ENCODE peak calls at places on chromosomes 16 and 17, in four cellular contexts. O, H, J and G are unnamed samples. For H3K36me3, the result is how much of the 10 kb centered on the place peaks cover.

GRCh38 chr17:50462446-50462845 is 6.2 kb downstream of the CHAD start:
- DNase-seq in H (no peak), J (no peak), O (no peak), G (no peak)

GRCh38 chr17:38509008-38509771 is 80.9 kb downstream of the ARHGAP23 start:
- DNase-seq in H (peak), O (peak), J (peak), G (no peak)

GRCh38 chr16:13770436-13770835 is 149.5 kb upstream of the ERCC4 start:
- DNase-seq in O (no peak), J (no peak), H (no peak), G (no peak)

GRCh38 chr16:80924372-80924978 is 82.2 kb downstream of the CMC2 start:
- DNase-seq in J (peak), H (peak), O (peak), G (no peak)

GRCh38 chr17:45839442-45839841 is 5.2 kb upstream of the SPPL2C start:
- DNase-seq in J (no peak), O (no peak), H (no peak), G (no peak)

GRCh38 chr17:79778504-79779087 is 648 bp downstream of the CBX2 start:
- DNase-seq in O (no peak), J (no peak), H (no peak), G (no peak)

GRCh38 chr17:69123626-69124025 is 18.1 kb downstream of the ABCA6 start:
- DNase-seq in J (no peak), O (no peak), H (no peak), G (no peak)

GRCh38 chr16:86519007-86519648 is 8.8 kb downstream of the FOXF1 start:
- DNase-seq in J (no peak), O (no peak), H (no peak), G (no peak)

GRCh38 chr17:50220811-50221210 is 19.4 kb upstream of the COL1A1 start:
- DNase-seq in H (no peak), J (no peak), O (no peak), G (no peak)

GRCh38 chr17:64491034-64491860 is 5.6 kb downstream of the POLG2 start:
- DNase-seq in H (peak), O (no peak), J (peak), G (no peak)

GRCh38 chr17:12640364-12640763 is 25.3 kb upstream of the MYOCD start:
- DNase-seq in H (no peak), O (no peak), J (no peak), G (no peak)

GRCh38 chr16:86270696-86271095 is 239.6 kb upstream of the FOXF1 start:
- DNase-seq in J (no peak), O (no peak), H (no peak), G (no peak)

GRCh38 chr17:19747829-19748806 is at the start of gene ALDH3A1:
- DNase-seq in O (no peak), H (peak), J (peak), G (no peak)

GRCh38 chr16:65069090-65069489 is 52.8 kb downstream of the CDH11 start:
- DNase-seq in O (no peak), J (no peak), H (no peak), G (no peak)

GRCh38 chr16:52251495-52251894 is 295.4 kb downstream of the TOX3 start:
- DNase-seq in H (no peak), J (no peak), O (no peak), G (no peak)

GRCh38 chr17:38970128-38970527 is 2.9 kb upstream of the FBXO47 start:
- DNase-seq in O (no peak), J (no peak), H (peak), G (no peak)

GRCh38 chr17:17109896-17110295 is 67.6 kb downstream of the MPRIP start:
- DNase-seq in H (peak), O (no peak), J (peak), G (no peak)

GRCh38 chr17:51427259-51428255 is 167.2 kb downstream of the UTP18 start:
- DNase-seq in H (no peak), O (no peak), J (no peak), G (no peak)

GRCh38 chr17:41486809-41487530 is 2.7 kb downstream of the KRT36 start:
- DNase-seq in J (peak), O (peak), H (peak), G (no peak)

GRCh38 chr16:84040206-84040822 is 2.3 kb downstream of the SLC38A8 start:
- DNase-seq in J (no peak), O (no peak), H (no peak), G (no peak)

GRCh38 chr16:30183236-30183960 is at the start of gene CORO1A:
- DNase-seq in J (peak), H (peak), O (no peak), G (no peak)
- TF ChIP-seq POLR2A in J (peak), H (no peak), O (no peak), G (no peak)

DNA sequence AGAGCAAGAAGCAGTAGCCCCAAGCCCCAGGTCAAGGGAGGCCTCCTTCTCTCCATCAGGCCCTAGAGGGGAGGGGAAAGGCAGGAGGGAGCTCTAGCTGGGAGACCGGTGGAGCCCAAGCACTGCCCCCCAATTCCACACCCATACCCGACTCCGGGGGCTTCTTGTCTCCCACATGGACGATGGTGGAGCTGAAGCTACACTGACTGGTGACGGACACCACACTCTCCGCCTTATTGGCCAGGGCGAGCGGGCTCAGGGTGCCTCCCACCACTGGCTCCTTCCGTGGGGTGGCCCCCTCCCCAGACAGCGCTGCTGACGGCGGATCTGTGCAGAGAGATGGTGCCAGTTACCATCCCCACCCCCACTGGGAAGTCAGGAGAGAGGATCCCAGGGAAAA is 6.4 kb downstream of the PER1 start:
- DNase-seq in J (no peak), O (no peak), H (no peak), G (no peak)
- H3K36me3 ChIP-seq in J (half or more), O (half or more), H (half or more), G (half or more)

GRCh38 chr17:9676084-9676483 is 30.8 kb downstream of the USP43 start:
- DNase-seq in J (no peak), O (no peak), H (no peak), G (no peak)
- TF ChIP-seq CTCF in J (peak), O (peak), H (peak), G (no peak)

GRCh38 chr17:81683584-81684441 is at the start of the genes ARL16 and HGS:
- DNase-seq in J (peak), H (peak), O (peak), G (peak)
- TF ChIP-seq POLR2A in J (peak), H (peak), O (no peak), G (peak)

GRCh38 chr17:78223765-78224164 is 7.7 kb upstream of the TMEM235 start:
- DNase-seq in J (no peak), O (no peak), H (no peak), G (no peak)

GRCh38 chr17:78224226-78225087 is 7.0 kb upstream of the TMEM235 start:
- DNase-seq in O (no peak), J (no peak), H (no peak), G (no peak)

GRCh38 chr17:78226055-78226751 is 5.2 kb upstream of the TMEM235 start:
- DNase-seq in J (no peak), H (no peak), O (no peak), G (no peak)

GRCh38 chr17:78226752-78227454 is 4.5 kb upstream of the TMEM235 start:
- DNase-seq in J (peak), O (no peak), H (no peak), G (no peak)

DNA sequence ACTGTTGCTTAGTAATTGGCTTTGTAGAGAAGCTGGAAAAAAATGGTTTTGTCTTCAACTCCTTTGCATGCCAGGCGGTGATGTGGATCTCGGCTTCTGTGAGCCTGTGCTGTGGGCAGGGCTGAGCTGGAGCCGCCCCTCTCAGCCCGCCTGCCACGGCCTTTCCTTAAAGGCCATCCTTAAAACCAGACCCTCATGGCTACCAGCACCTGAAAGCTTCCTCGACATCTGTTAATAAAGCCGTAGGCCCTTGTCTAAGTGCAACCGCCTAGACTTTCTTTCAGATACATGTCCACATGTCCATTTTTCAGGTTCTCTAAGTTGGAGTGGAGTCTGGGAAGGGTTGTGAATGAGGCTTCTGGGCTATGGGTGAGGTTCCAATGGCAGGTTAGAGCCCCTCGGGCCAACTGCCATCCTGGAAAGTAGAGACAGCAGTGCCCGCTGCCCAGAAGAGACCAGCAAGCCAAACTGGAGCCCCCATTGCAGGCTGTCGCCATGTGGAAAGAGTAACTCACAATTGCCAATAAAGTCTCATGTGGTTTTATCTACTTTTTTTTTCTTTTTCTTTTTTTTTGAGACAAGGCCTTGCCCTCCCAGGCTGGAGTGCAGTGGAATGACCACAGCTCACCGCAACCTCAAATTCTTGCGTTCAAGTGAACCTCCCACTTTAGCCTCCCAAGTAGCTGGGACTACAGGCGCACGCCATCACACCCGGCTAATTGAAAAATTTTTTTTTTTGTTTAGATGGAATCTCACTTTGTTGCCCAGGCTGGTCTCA is 6.2 kb upstream of the TMEM235 start:
- DNase-seq in O (no peak), J (no peak), H (no peak), G (no peak)
- H3K36me3 ChIP-seq in O (under half), J (under half), H (under half), G (under half)

GRCh38 chr16:1564325-1564724 is 30.9 kb downstream of the TMEM204 start:
- DNase-seq in H (no peak), O (no peak), J (no peak), G (no peak)
- TF ChIP-seq CTCF in H (no peak), O (no peak), J (peak), G (no peak)